ENCODE peak calls at places on chromosome 18, in five cellular contexts. P is K562, F is H1, B is HepG2, Q is GM12878. I is an unnamed sample.

GRCh38 chr18:12438257-12438656 is 30.5 kb downstream of the PRELID3A start:
- DNase-seq in F (no peak), P (no peak), Q (no peak), B (no peak), I (no peak)

GRCh38 chr18:55475467-55475866 is 112.5 kb downstream of the TCF4 start:
- DNase-seq in P (no peak), F (no peak), B (no peak), Q (no peak), I (no peak)

GRCh38 chr18:67310826-67311225 is 205.7 kb downstream of the DSEL start:
- DNase-seq in Q (no peak), P (no peak), B (no peak), F (no peak), I (no peak)

GRCh38 chr18:58788470-58788869 is 76.2 kb upstream of the ZNF532 start:
- DNase-seq in F (no peak), Q (no peak), B (no peak), P (no peak), I (no peak)

GRCh38 chr18:12702221-12703095 is at the start of the genes CEP76 and PSMG2:
- DNase-seq in B (peak; percentile 81), P (peak; percentile 92), F (peak; percentile 90), Q (peak; percentile 53), I (peak; percentile 96)

GRCh38 chr18:45688834-45689233 is 35.1 kb upstream of the SLC14A1 start:
- DNase-seq in P (no peak), Q (no peak), F (no peak), B (no peak), I (no peak)

GRCh38 chr18:63975632-63976031 is 5.8 kb downstream of the SERPINB8 start:
- DNase-seq in Q (no peak), P (no peak), F (no peak), B (no peak), I (no peak)

GRCh38 chr18:22639026-22639463 is 221.3 kb upstream of the CTAGE1 start:
- DNase-seq in Q (no peak), F (no peak), B (no peak), P (no peak), I (no peak)

GRCh38 chr18:3319399-3319798 is 57.5 kb downstream of the MYL12B start:
- DNase-seq in P (no peak), B (no peak), Q (no peak), F (no peak), I (no peak)

GRCh38 chr18:21306368-21306767 is 64.3 kb downstream of the GREB1L start:
- DNase-seq in B (no peak), Q (no peak), F (no peak), P (no peak), I (no peak)

GRCh38 chr18:13809521-13810252 is 14.3 kb upstream of the MC5R start:
- DNase-seq in F (no peak), P (no peak), Q (no peak), B (no peak), I (no peak)

GRCh38 chr18:6920099-6920955 is 190.8 kb downstream of the ARHGAP28 start:
- DNase-seq in P (peak; percentile 80), F (peak; percentile 87), B (peak; percentile 61), Q (no peak), I (peak; percentile 67)

GRCh38 chr18:28791101-28791500 is 614.2 kb upstream of the CDH2 start:
- DNase-seq in P (no peak), B (no peak), F (no peak), Q (no peak), I (no peak)

GRCh38 chr18:26526128-26526965 is 22.0 kb downstream of the KCTD1 start:
- DNase-seq in Q (no peak), P (no peak), F (peak; percentile 50), B (no peak), I (no peak)

GRCh38 chr18:36411745-36412168 is 114.2 kb downstream of the FHOD3 start:
- DNase-seq in F (peak; percentile 70), Q (no peak), P (peak; percentile 58), B (peak; percentile 21), I (peak; percentile 41)

GRCh38 chr18:58194028-58194427 is 150.0 kb downstream of the NEDD4L start:
- DNase-seq in F (no peak), B (no peak), P (peak; percentile 46), Q (no peak), I (peak; percentile 57)

GRCh38 chr18:47151457-47151856 is 1.2 kb upstream of the HDHD2 start:
- DNase-seq in Q (no peak), F (no peak), P (peak; percentile 62), B (no peak), I (peak; percentile 21)

GRCh38 chr18:47150029-47150823 is at the start of gene HDHD2:
- DNase-seq in P (peak; percentile 79), Q (no peak), B (peak; percentile 58), F (peak; percentile 93), I (peak; percentile 93)

GRCh38 chr18:47150824-47151366 is 595 bp upstream of the HDHD2 start:
- DNase-seq in Q (no peak), B (peak; percentile 3), F (no peak), P (no peak), I (peak; percentile 38)

GRCh38 chr18:47143899-47144485 is 6.3 kb downstream of the HDHD2 start:
- DNase-seq in B (no peak), F (no peak), Q (no peak), P (peak; percentile 51), I (no peak)

DNA sequence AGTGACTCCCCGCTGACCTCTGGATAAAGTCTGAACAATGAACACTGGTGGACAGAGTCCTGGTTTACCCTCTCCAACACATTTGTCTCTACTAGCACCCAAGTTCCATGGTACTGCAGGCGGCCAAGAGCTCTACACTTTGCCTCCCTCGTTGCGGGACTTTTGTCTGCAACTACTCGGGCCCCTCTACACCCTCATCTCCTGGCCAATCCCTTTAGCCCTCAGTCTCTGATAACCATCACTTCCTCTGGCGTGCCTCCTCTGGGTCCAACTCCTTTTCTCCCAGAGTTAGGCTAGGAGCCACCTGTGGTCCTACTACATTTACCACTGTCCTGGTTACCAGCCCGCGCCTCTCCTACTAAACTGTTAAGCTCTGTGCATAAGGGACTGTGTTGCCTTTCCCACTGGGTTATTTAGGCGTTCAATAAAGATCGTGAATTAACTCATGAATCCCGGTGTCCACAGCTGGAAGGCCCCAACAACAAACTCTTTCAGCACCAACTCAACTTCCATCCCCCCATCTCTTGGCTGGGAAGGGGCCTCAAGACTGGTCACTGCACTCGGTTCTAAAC is 757 bp downstream of the HDHD2 start:
- DNase-seq in F (no peak), B (peak; percentile 24), P (peak; percentile 73), Q (no peak), I (peak; percentile 48)
- TF ChIP-seq TAF1 in F (no peak), B (no peak), P (peak; percentile 23), Q (no peak), I (no peak)

DNA sequence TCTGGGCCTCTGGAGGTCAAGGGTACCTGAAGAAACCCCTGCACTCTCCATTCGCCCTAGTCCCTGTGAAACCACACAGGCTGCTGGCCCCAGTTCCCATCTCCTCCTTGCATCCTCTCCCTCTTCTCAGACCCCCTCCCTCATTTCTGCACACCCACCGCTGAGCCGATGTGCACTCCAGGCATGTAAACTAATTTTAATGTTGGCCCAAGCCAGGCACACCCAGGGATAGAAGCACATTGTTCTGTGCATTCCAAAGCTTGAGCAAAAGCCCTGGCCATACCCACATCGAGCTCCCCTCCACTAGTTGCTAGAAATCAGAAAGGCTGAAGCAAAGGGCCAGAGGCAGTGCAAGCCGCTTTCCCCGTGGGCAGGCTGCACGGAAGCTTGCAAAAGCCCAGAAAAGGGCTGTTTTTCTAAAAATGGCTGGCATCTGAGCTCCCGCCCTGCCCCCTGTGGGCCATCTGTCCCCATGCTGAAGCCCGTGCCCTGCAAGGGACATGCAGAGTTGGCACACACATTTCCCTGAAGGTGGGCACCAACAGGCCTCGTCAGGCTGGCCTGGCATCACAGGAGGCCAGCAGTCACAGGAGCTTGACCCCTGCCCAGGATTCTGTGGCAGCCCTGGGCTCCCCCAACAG is 181.6 kb downstream of the SMAD7 start:
- DNase-seq in B (no peak), P (no peak), F (no peak), Q (no peak), I (peak; percentile 62)
- TF ChIP-seq SIN3A in B (no peak), P (no peak), F (no peak), Q (no peak), I (no peak)

DNA sequence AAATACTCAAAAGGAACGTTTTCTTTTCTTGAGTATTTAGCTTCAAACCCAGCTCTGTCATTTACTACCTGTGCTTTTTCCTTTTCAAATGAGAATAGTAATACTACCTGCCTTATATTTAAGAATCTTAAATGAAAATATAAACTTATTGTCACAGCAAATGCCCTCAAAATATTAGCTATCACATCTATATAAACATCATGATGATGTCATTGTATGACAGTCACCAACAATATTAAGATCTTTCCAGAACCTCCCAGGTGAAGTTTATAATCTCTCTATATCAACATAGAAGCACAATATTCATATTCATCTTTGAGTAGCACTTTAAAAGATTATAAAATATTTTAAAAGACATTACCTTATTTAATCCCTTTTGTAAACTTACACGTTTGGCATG is 92.2 kb downstream of the DOK6 start:
- DNase-seq in F (no peak), P (no peak), B (no peak), Q (no peak), I (no peak)
- TF ChIP-seq USF2 in F (no peak), P (no peak), B (no peak), Q (no peak), I (no peak)

GRCh38 chr18:37422116-37422515 is 143.5 kb downstream of the CELF4 start:
- DNase-seq in F (no peak), B (no peak), Q (no peak), P (no peak), I (peak; percentile 46)
- TF ChIP-seq TAF1 in F (no peak), B (no peak), Q (no peak), P (no peak), I (no peak)

GRCh38 chr18:9737814-9738160 is 29.7 kb downstream of the RAB31 start:
- DNase-seq in Q (no peak), B (no peak), F (no peak), P (peak; percentile 25), I (peak; percentile 58)
- TF ChIP-seq SIN3A in Q (no peak), B (no peak), F (no peak), P (no peak), I (no peak)

I was measured in SK-N-SH.